ENCODE peak calls at places on chromosomes 2 and 18, in six cellular contexts. S is A549, J is HepG2, N is GM12878, C is HCT116, G is K562. H is an unnamed sample.

GRCh38 chr2:192327576-192327975 is 132.8 kb upstream of the TMEFF2 start:
- DNase-seq in S (no peak), J (no peak), N (peak), C (no peak), G (no peak), H (no peak)

GRCh38 chr2:230444832-230445231 is 28.8 kb downstream of the SP100 start:
- DNase-seq in S (no peak), J (no peak), N (peak), C (no peak), G (no peak), H (no peak)

GRCh38 chr2:232454630-232455029 is 1.3 kb upstream of the ALPI start:
- DNase-seq in S (no peak), J (no peak), N (no peak), C (no peak), G (no peak), H (peak)

GRCh38 chr18:10530852-10531251 is 5.0 kb downstream of the NAPG start:
- DNase-seq in S (no peak), J (no peak), N (no peak), C (no peak), G (peak), H (no peak)

GRCh38 chr2:179936654-179937053 is 70.4 kb downstream of the CWC22 start:
- DNase-seq in S (peak), J (peak), N (no peak), C (peak), G (peak), H (peak)

GRCh38 chr18:79576686-79577351 is 102.8 kb upstream of the CTDP1 start:
- DNase-seq in S (no peak), J (no peak), N (no peak), C (no peak), G (no peak), H (no peak)

GRCh38 chr2:175310813-175311504 is 129.4 kb upstream of the ATP5MC3 start:
- DNase-seq in S (no peak), J (no peak), N (no peak), C (no peak), G (no peak), H (no peak)

GRCh38 chr18:64982414-64983096 is 768.3 kb upstream of the CDH7 start:
- DNase-seq in S (no peak), J (no peak), N (no peak), C (no peak), G (no peak), H (peak)

GRCh38 chr2:133951209-133951608 is 302.7 kb upstream of the MGAT5 start:
- DNase-seq in S (no peak), J (no peak), N (no peak), C (no peak), G (no peak), H (no peak)

GRCh38 chr18:44098551-44099098 is 582.1 kb upstream of the SETBP1 start:
- DNase-seq in S (peak), J (no peak), N (no peak), C (no peak), G (no peak), H (no peak)

GRCh38 chr18:33835419-33835818 is 257.4 kb downstream of the ASXL3 start:
- DNase-seq in S (no peak), J (no peak), N (no peak), C (no peak), G (no peak), H (no peak)

GRCh38 chr18:34821669-34822210 is 111.6 kb downstream of the DTNA start:
- DNase-seq in S (peak), J (peak), N (no peak), C (no peak), G (no peak), H (no peak)

GRCh38 chr2:38653715-38654494 is 12.0 kb upstream of the GALM start:
- DNase-seq in S (no peak), J (peak), N (peak), C (no peak), G (no peak), H (no peak)

GRCh38 chr2:128306081-128306930 is 12.4 kb downstream of the HS6ST1 start:
- DNase-seq in S (peak), J (peak), N (no peak), C (no peak), G (peak), H (no peak)

GRCh38 chr18:24201699-24202687 is 63.1 kb downstream of the CABYR start:
- DNase-seq in S (no peak), J (no peak), N (no peak), C (no peak), G (no peak), H (no peak)

GRCh38 chr2:218898109-218898878 is 17.6 kb downstream of the WNT10A start:
- DNase-seq in S (peak), J (peak), N (no peak), C (no peak), G (peak), H (peak)

GRCh38 chr2:154836622-154837021 is 138.1 kb downstream of the KCNJ3 start:
- DNase-seq in S (no peak), J (peak), N (no peak), C (no peak), G (no peak), H (no peak)

GRCh38 chr18:63752661-63753060 is 22.6 kb upstream of the SERPINB7 start:
- DNase-seq in S (no peak), J (no peak), N (no peak), C (no peak), G (no peak), H (no peak)

GRCh38 chr18:63762518-63762917 is 12.7 kb upstream of the SERPINB7 start:
- DNase-seq in S (no peak), J (no peak), N (no peak), C (no peak), G (no peak), H (no peak)

GRCh38 chr18:63758616-63759015 is 16.6 kb upstream of the SERPINB7 start:
- DNase-seq in S (no peak), J (no peak), N (no peak), C (no peak), G (no peak), H (no peak)

DNA sequence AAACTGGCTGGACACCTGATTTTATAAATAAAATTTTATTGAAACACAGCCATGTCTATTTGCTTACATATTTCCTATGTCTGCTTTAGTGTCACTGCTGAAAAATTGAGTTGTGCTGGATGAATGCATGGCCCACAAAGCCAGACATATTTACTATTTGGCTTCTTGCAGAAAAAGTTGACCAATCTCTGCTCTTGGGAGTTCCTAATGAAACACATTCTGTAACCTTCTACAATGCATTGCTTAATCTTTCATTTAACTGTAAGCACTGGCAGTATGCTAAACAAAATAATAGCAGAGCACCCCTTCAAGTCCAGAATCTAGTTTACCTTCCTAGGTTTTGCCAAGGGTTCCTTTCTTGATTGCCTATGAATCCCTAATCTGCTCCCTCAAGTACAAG is 17.7 kb upstream of the SERPINB7 start:
- DNase-seq in S (no peak), J (no peak), N (no peak), C (no peak), G (no peak), H (no peak)
- TF ChIP-seq MAX in S (no peak), J (no peak), N (no peak), C (no peak), G (no peak), H (no peak)

GRCh38 chr18:63107171-63107850 is 212.3 kb downstream of the BCL2 start:
- DNase-seq in S (no peak), J (no peak), N (no peak), C (no peak), G (no peak), H (no peak)

GRCh38 chr18:63112681-63113080 is 206.9 kb downstream of the BCL2 start:
- DNase-seq in S (no peak), J (no peak), N (no peak), C (no peak), G (no peak), H (no peak)

GRCh38 chr18:63107931-63108330 is 211.6 kb downstream of the BCL2 start:
- DNase-seq in S (no peak), J (no peak), N (no peak), C (no peak), G (no peak), H (no peak)

GRCh38 chr18:63111549-63112402 is 207.8 kb downstream of the BCL2 start:
- DNase-seq in S (no peak), J (no peak), N (no peak), C (no peak), G (no peak), H (no peak)

DNA sequence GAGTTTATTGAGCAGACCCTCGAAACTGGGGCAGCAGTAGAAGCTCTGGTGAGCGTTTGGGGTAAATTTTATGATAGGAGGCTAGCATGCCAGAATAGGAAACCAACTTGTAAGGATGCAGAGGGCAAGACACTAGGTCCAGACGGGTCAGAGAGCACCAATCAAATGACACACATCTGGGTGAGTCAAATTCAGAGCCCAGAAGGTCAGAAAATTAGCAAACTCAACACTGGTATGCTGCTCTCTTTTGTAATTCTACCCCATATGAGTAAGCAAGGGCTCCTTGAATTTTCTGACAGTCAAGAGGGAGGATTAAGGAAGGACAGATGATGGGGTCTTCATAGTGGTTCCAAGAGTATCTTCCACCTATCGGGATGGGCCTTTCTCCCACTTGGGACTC is 209.8 kb downstream of the BCL2 start:
- DNase-seq in S (no peak), J (no peak), N (no peak), C (no peak), G (no peak), H (no peak)
- TF ChIP-seq REST in S (no peak), J (no peak), N (no peak), C (no peak), G (no peak), H (no peak)

DNA sequence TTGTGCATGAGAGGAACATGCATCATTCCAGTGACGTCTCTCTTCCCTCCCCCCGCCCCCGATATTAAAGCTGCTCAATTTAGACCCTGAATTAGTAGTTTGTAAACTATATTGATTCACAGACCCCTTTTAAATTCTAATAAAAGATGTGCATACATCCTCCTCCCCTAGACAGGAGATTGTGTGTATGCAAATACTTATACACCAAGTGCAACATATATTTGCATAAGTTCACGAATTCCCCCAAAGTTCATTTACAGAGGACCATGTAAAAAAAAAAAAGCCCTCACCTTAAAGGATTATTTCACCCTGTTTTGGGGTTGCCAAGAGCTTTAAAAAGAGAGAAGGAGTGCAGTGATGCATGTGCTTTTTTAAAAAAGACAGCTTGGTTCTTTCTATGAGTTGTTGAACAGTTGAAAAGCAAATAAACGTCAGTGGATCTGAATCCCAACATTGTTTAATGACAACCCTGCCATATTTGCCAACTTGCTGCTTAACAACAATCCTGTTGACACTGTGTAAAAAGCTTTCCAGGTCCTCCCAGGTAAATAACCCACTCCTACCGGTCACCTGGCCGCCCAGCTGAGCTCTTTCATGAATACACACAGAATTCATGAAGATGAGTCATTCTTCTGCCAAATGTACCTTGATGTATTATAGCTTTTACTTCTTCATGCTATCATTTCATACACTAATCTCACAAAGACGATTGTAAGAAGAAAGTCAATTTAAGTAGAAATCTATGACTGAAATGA is 211.5 kb downstream of the IKZF2 start:
- DNase-seq in S (peak), J (peak), N (no peak), C (no peak), G (no peak), H (no peak)
- H3K27ac ChIP-seq in S (no peak), J (no peak), N (no peak), C (no peak), G (no peak), H (no peak)

GRCh38 chr2:127007652-127008051 is 99.3 kb downstream of the BIN1 start:
- DNase-seq in S (peak), J (no peak), N (no peak), C (no peak), G (no peak), H (no peak)
- TF ChIP-seq MAX in S (no peak), J (no peak), N (no peak), C (no peak), G (no peak), H (no peak)

H was measured in SK-N-SH.